ENCODE peak calls at places on chromosomes 4 and X, in five cellular contexts. One of them, this sample, is unnamed.

GRCh38 chrX:49187526-49187925 is 1.4 kb upstream of the PRICKLE3 start:
- DNase-seq in NCI-H1092: no peak
- DNase-seq in Calu3: no peak
- DNase-seq in effector memory CD8-positive, alpha-beta T cell: no peak
- DNase-seq in SK-N-MC: no peak
- DNase-seq in this sample: no peak

GRCh38 chrX:30530591-30530990 is 47.0 kb downstream of the TASL start:
- DNase-seq in NCI-H1092: no peak
- DNase-seq in Calu3: peak; percentile 2
- DNase-seq in effector memory CD8-positive, alpha-beta T cell: no peak
- DNase-seq in SK-N-MC: no peak
- DNase-seq in this sample: no peak

GRCh38 chrX:63747331-63747730 is 37.7 kb downstream of the ARHGEF9 start:
- DNase-seq in NCI-H1092: no peak
- DNase-seq in Calu3: no peak
- DNase-seq in effector memory CD8-positive, alpha-beta T cell: no peak
- DNase-seq in SK-N-MC: no peak
- DNase-seq in this sample: no peak

GRCh38 chr4:11259837-11260236 is 168.9 kb downstream of the HS3ST1 start:
- DNase-seq in NCI-H1092: no peak
- DNase-seq in Calu3: no peak
- DNase-seq in effector memory CD8-positive, alpha-beta T cell: no peak
- DNase-seq in SK-N-MC: no peak
- DNase-seq in this sample: no peak

GRCh38 chr4:7815562-7815961 is 124.1 kb downstream of the AFAP1 start:
- DNase-seq in NCI-H1092: no peak
- DNase-seq in Calu3: no peak
- DNase-seq in effector memory CD8-positive, alpha-beta T cell: no peak
- DNase-seq in SK-N-MC: no peak
- DNase-seq in this sample: no peak

GRCh38 chrX:14641681-14642655 is 112.6 kb downstream of the GLRA2 start:
- DNase-seq in NCI-H1092: no peak
- DNase-seq in Calu3: no peak
- DNase-seq in effector memory CD8-positive, alpha-beta T cell: no peak
- DNase-seq in SK-N-MC: no peak
- DNase-seq in this sample: no peak

GRCh38 chr4:25486171-25486570 is 109.1 kb downstream of the ANAPC4 start:
- DNase-seq in NCI-H1092: no peak
- DNase-seq in Calu3: no peak
- DNase-seq in effector memory CD8-positive, alpha-beta T cell: no peak
- DNase-seq in SK-N-MC: no peak
- DNase-seq in this sample: no peak

GRCh38 chr4:16626945-16627344 is 271.5 kb downstream of the LDB2 start:
- DNase-seq in NCI-H1092: no peak
- DNase-seq in Calu3: no peak
- DNase-seq in effector memory CD8-positive, alpha-beta T cell: no peak
- DNase-seq in SK-N-MC: no peak
- DNase-seq in this sample: no peak

GRCh38 chr4:8775751-8776355 is 95.8 kb downstream of the HMX1 start:
- DNase-seq in NCI-H1092: no peak
- DNase-seq in Calu3: no peak
- DNase-seq in effector memory CD8-positive, alpha-beta T cell: no peak
- DNase-seq in SK-N-MC: no peak
- DNase-seq in this sample: no peak

GRCh38 chr4:153514001-153514526 is 47.9 kb downstream of the TMEM131L start:
- DNase-seq in NCI-H1092: no peak
- DNase-seq in Calu3: no peak
- DNase-seq in effector memory CD8-positive, alpha-beta T cell: no peak
- DNase-seq in SK-N-MC: no peak
- DNase-seq in this sample: no peak

GRCh38 chr4:17280266-17280665 is 231.6 kb downstream of the QDPR start:
- DNase-seq in NCI-H1092: no peak
- DNase-seq in Calu3: no peak
- DNase-seq in effector memory CD8-positive, alpha-beta T cell: no peak
- DNase-seq in SK-N-MC: no peak
- DNase-seq in this sample: no peak

GRCh38 chr4:110550260-110550659 is 72.6 kb downstream of the PITX2 start:
- DNase-seq in NCI-H1092: no peak
- DNase-seq in Calu3: no peak
- DNase-seq in effector memory CD8-positive, alpha-beta T cell: no peak
- DNase-seq in SK-N-MC: no peak
- DNase-seq in this sample: no peak

GRCh38 chr4:58669783-58670182 is 1559.6 kb upstream of the IGFBP7 start:
- DNase-seq in NCI-H1092: no peak
- DNase-seq in Calu3: no peak
- DNase-seq in effector memory CD8-positive, alpha-beta T cell: no peak
- DNase-seq in SK-N-MC: no peak
- DNase-seq in this sample: no peak

GRCh38 chr4:26227827-26228226 is 93.0 kb upstream of the RBPJ start:
- DNase-seq in NCI-H1092: no peak
- DNase-seq in Calu3: no peak
- DNase-seq in effector memory CD8-positive, alpha-beta T cell: no peak
- DNase-seq in SK-N-MC: no peak
- DNase-seq in this sample: no peak

GRCh38 chr4:152310223-152310622 is 225.7 kb downstream of the FBXW7 start:
- DNase-seq in NCI-H1092: no peak
- DNase-seq in Calu3: no peak
- DNase-seq in effector memory CD8-positive, alpha-beta T cell: no peak
- DNase-seq in SK-N-MC: peak; percentile 86
- DNase-seq in this sample: no peak

GRCh38 chr4:173243321-173243720 is 74.7 kb downstream of the GALNT7 start:
- DNase-seq in NCI-H1092: no peak
- DNase-seq in Calu3: no peak
- DNase-seq in effector memory CD8-positive, alpha-beta T cell: no peak
- DNase-seq in SK-N-MC: no peak
- DNase-seq in this sample: no peak

GRCh38 chr4:43837604-43838003 is 611.0 kb downstream of the KCTD8 start:
- DNase-seq in NCI-H1092: no peak
- DNase-seq in Calu3: no peak
- DNase-seq in effector memory CD8-positive, alpha-beta T cell: no peak
- DNase-seq in SK-N-MC: no peak
- DNase-seq in this sample: no peak

GRCh38 chr4:61638600-61638999 is 438.5 kb downstream of the ADGRL3 start:
- DNase-seq in NCI-H1092: no peak
- DNase-seq in Calu3: no peak
- DNase-seq in effector memory CD8-positive, alpha-beta T cell: no peak
- DNase-seq in SK-N-MC: no peak
- DNase-seq in this sample: no peak

GRCh38 chrX:21166302-21166982 is 207.8 kb upstream of the CNKSR2 start:
- DNase-seq in NCI-H1092: no peak
- DNase-seq in Calu3: peak; percentile 11
- DNase-seq in effector memory CD8-positive, alpha-beta T cell: no peak
- DNase-seq in SK-N-MC: no peak
- DNase-seq in this sample: no peak

GRCh38 chrX:39969099-39969825 is 128.5 kb downstream of the BCOR start:
- DNase-seq in NCI-H1092: peak; percentile 82
- DNase-seq in Calu3: no peak
- DNase-seq in effector memory CD8-positive, alpha-beta T cell: no peak
- DNase-seq in SK-N-MC: no peak
- DNase-seq in this sample: no peak